ENCODE peak calls at places on chromosomes 16 and 17, in ten cellular contexts. G is AG20443; M is stimulated activated CD8-positive, alpha-beta memory T cell treated with anti-CD3 and anti-CD28 coated beads, Interleukin-7, amount 100 ng/mL, for 1 hour; W is HL-60; Y is colonic mucosa; R is HuH-7; D is foreskin keratinocyte; V is endothelial cell; K is spleen; P is activated T-cell treated with anti-CD3 and anti-CD28 coated beads, Interleukin-2, amount 50 U/mL, for 72 hours. I is an unnamed sample.

GRCh38 chr17:34725008-34725407 is 145.6 kb downstream of the TMEM132E start:
- DNase-seq in W (no peak), D (no peak), P (no peak), K (no peak), M (no peak), Y (no peak), V (no peak), G (no peak), R (no peak), I (no peak)

GRCh38 chr17:512926-513325 is 160.3 kb upstream of the RPH3AL start:
- DNase-seq in G (peak; percentile 72), D (no peak), M (no peak), K (peak; percentile 66), R (no peak), P (no peak), W (no peak), Y (no peak), V (no peak), I (no peak)

GRCh38 chr16:24986512-24987303 is 28.5 kb downstream of the ARHGAP17 start:
- DNase-seq in G (peak; percentile 49), M (no peak), V (no peak), W (peak; percentile 77), D (no peak), R (peak; percentile 30), P (no peak), K (no peak), Y (no peak), I (no peak)

GRCh38 chr17:45132302-45132568 is at the start of gene PLCD3:
- DNase-seq in R (no peak), W (no peak), P (no peak), Y (no peak), D (no peak), M (no peak), G (no peak), K (no peak), V (no peak), I (no peak)

GRCh38 chr17:2122641-2123302 is 67.9 kb downstream of the HIC1 start:
- DNase-seq in V (no peak), M (no peak), G (peak; percentile 73), K (peak; percentile 81), W (peak; percentile 71), R (peak; percentile 36), Y (peak; percentile 80), D (no peak), P (no peak), I (peak; percentile 83)

GRCh38 chr17:41739661-41740352 is 5.4 kb upstream of the HAP1 start:
- DNase-seq in K (no peak), R (no peak), G (peak; percentile 60), P (no peak), W (no peak), V (no peak), Y (no peak), D (peak; percentile 98), M (no peak), I (no peak)

GRCh38 chr16:50864386-50864785 is 122.5 kb downstream of the CYLD start:
- DNase-seq in V (no peak), Y (no peak), W (no peak), D (no peak), P (no peak), M (no peak), K (no peak), G (no peak), R (no peak), I (no peak)

GRCh38 chr17:74089869-74090464 is 113.5 kb upstream of the RPL38 start:
- DNase-seq in P (peak; percentile 72), V (peak; percentile 54), D (peak; percentile 3), Y (peak; percentile 81), G (peak; percentile 72), M (no peak), K (no peak), R (peak; percentile 54), W (peak; percentile 71), I (peak; percentile 78)

GRCh38 chr16:87725596-87726235 is 40.1 kb downstream of the KLHDC4 start:
- DNase-seq in V (no peak), G (no peak), M (no peak), W (no peak), K (no peak), Y (no peak), R (no peak), D (peak; percentile 6), P (no peak), I (peak; percentile 79)

GRCh38 chr17:43676471-43676870 is 14.7 kb upstream of the MEOX1 start:
- DNase-seq in K (no peak), W (peak; percentile 11), V (no peak), Y (no peak), R (no peak), D (no peak), M (no peak), P (no peak), G (peak; percentile 75), I (no peak)

GRCh38 chr16:86093801-86094750 is 195.1 kb downstream of the IRF8 start:
- DNase-seq in Y (no peak), V (no peak), R (no peak), D (no peak), W (no peak), P (no peak), M (no peak), K (peak; percentile 75), G (no peak), I (peak; percentile 55)

GRCh38 chr16:4384497-4384896 is 12.8 kb downstream of the VASN start:
- DNase-seq in V (no peak), D (no peak), Y (no peak), M (no peak), K (no peak), P (no peak), R (no peak), W (no peak), G (peak; percentile 83), I (no peak)

GRCh38 chr17:50684612-50685333 is 22.9 kb downstream of the ANKRD40 start:
- DNase-seq in D (no peak), Y (peak; percentile 91), G (no peak), W (no peak), P (no peak), V (no peak), M (no peak), K (no peak), R (peak; percentile 95), I (peak; percentile 37)

GRCh38 chr16:74309789-74310781 is 13.5 kb downstream of the PSMD7 start:
- DNase-seq in D (peak; percentile 38), K (no peak), M (no peak), W (peak; percentile 26), P (peak; percentile 10), G (peak; percentile 71), Y (peak; percentile 30), R (peak; percentile 50), V (peak; percentile 14), I (no peak)

GRCh38 chr17:38789185-38789584 is 10.2 kb downstream of the PIP4K2B start:
- DNase-seq in K (no peak), V (no peak), M (no peak), G (no peak), W (no peak), Y (no peak), D (no peak), R (no peak), P (no peak), I (no peak)

GRCh38 chr16:57401943-57402640 is 2.5 kb upstream of the CCL17 start:
- DNase-seq in D (no peak), M (no peak), K (no peak), R (no peak), V (no peak), Y (no peak), G (no peak), P (no peak), W (no peak), I (peak; percentile 58)

GRCh38 chr16:56927471-56927870 is 4.5 kb upstream of the HERPUD1 start:
- DNase-seq in V (no peak), D (no peak), G (no peak), M (no peak), R (no peak), P (no peak), Y (no peak), K (no peak), W (no peak), I (no peak)

GRCh38 chr16:86286991-86287640 is 223.2 kb upstream of the FOXF1 start:
- DNase-seq in V (no peak), G (no peak), D (no peak), P (no peak), M (no peak), W (no peak), R (no peak), Y (peak; percentile 13), K (no peak), I (no peak)

GRCh38 chr17:5883775-5884665 is 186.2 kb upstream of the WSCD1 start:
- DNase-seq in M (no peak), R (no peak), Y (no peak), D (peak; percentile 29), K (no peak), P (no peak), G (no peak), W (no peak), V (no peak), I (no peak)

GRCh38 chr17:1762906-1763829 is 1.3 kb downstream of the SERPINF1 start:
- DNase-seq in R (peak; percentile 46), G (peak; percentile 74), D (peak; percentile 39), M (no peak), P (no peak), W (no peak), K (no peak), V (no peak), Y (no peak), I (no peak)

GRCh38 chr16:85123891-85124635 is 11.8 kb upstream of the CIBAR2 start:
- DNase-seq in G (peak; percentile 87), Y (no peak), P (no peak), D (peak; percentile 35), K (no peak), V (no peak), M (no peak), W (no peak), R (no peak), I (no peak)

GRCh38 chr17:4136373-4136772 is 6.5 kb downstream of the ZZEF1 start:
- DNase-seq in R (no peak), M (no peak), D (no peak), P (no peak), Y (peak; percentile 72), W (no peak), V (no peak), G (no peak), K (no peak), I (peak; percentile 89)

GRCh38 chr17:14427914-14428639 is 127.2 kb downstream of the HS3ST3B1 start:
- DNase-seq in G (no peak), K (peak; percentile 77), Y (no peak), V (peak; percentile 8), D (no peak), M (peak; percentile 20), W (peak; percentile 1), P (peak; percentile 53), R (no peak), I (no peak)

GRCh38 chr17:44959821-44960523 is 8.1 kb downstream of the C1QL1 start:
- DNase-seq in Y (no peak), V (no peak), M (no peak), W (no peak), D (no peak), P (no peak), R (no peak), G (no peak), K (no peak), I (no peak)

I was measured in upper lobe of right lung.